ENCODE peak calls at places on chromosomes 11 and 22, in six cellular contexts. F, Q, H, W, C and X are unnamed samples.

GRCh38 chr22:24925586-24926427 is 20.7 kb downstream of the LHFPL7 start:
- DNase-seq in Q (no peak), F (no peak), W (no peak), C (no peak), H (no peak), X (no peak)

GRCh38 chr11:76835928-76836612 is 24.6 kb upstream of the ACER3 start:
- DNase-seq in Q (no peak), F (no peak), W (peak; percentile 83), H (no peak), C (no peak), X (no peak)

GRCh38 chr11:121163658-121164308 is 62.7 kb downstream of the TECTA start:
- DNase-seq in F (no peak), Q (no peak), H (no peak), W (no peak), C (no peak), X (no peak)

GRCh38 chr22:23068096-23068831 is 2.1 kb upstream of the GNAZ start:
- DNase-seq in H (no peak), Q (no peak), W (no peak), F (no peak), C (no peak), X (no peak)

GRCh38 chr22:46851941-46852340 is 89.5 kb downstream of the TBC1D22A start:
- DNase-seq in F (no peak), H (no peak), C (no peak), W (no peak), Q (no peak), X (no peak)

GRCh38 chr22:46100401-46101105 is 49.8 kb upstream of the PPARA start:
- DNase-seq in F (no peak), Q (no peak), W (no peak), H (no peak), C (no peak), X (no peak)

GRCh38 chr11:93735627-93736026 is 5.7 kb downstream of the TAF1D start:
- DNase-seq in W (no peak), C (no peak), Q (no peak), F (no peak), H (no peak), X (no peak)

GRCh38 chr11:15841898-15842297 is 514.4 kb downstream of the SOX6 start:
- DNase-seq in W (no peak), Q (no peak), H (no peak), C (no peak), F (no peak), X (no peak)

GRCh38 chr11:1557904-1558831 is 13.9 kb downstream of the DUSP8 start:
- DNase-seq in C (no peak), H (no peak), W (no peak), Q (peak; percentile 72), F (no peak), X (no peak)

GRCh38 chr22:39290724-39291161 is 28.7 kb downstream of the RPL3 start:
- DNase-seq in Q (peak; percentile 93), W (no peak), F (no peak), H (no peak), C (no peak), X (no peak)

GRCh38 chr11:581342-581741 is 5.1 kb downstream of the PHRF1 start:
- DNase-seq in W (no peak), H (no peak), F (no peak), C (no peak), Q (peak; percentile 78), X (no peak)

GRCh38 chr11:46363455-46363920 is 16.2 kb downstream of the DGKZ start:
- DNase-seq in H (no peak), W (no peak), Q (no peak), F (no peak), C (no peak), X (no peak)

GRCh38 chr11:61800331-61801281 is 7.9 kb downstream of the FEN1 start:
- DNase-seq in C (no peak), W (no peak), Q (no peak), H (no peak), F (no peak), X (no peak)

GRCh38 chr22:46452195-46453005 is 85.0 kb downstream of the CELSR1 start:
- DNase-seq in C (no peak), W (no peak), Q (no peak), H (no peak), F (no peak), X (no peak)

GRCh38 chr11:134346976-134347350 is 15.2 kb downstream of the GLB1L2 start:
- DNase-seq in C (no peak), Q (no peak), W (no peak), F (no peak), H (no peak), X (no peak)

GRCh38 chr22:20579273-20580120 is 72.1 kb downstream of the MED15 start:
- DNase-seq in F (no peak), Q (no peak), H (no peak), C (no peak), W (peak; percentile 52), X (no peak)

GRCh38 chr11:95593101-95593500 is 196.5 kb downstream of the FAM76B start:
- DNase-seq in C (no peak), F (no peak), Q (peak; percentile 50), H (no peak), W (no peak), X (no peak)

GRCh38 chr11:17773674-17774073 is 39.1 kb downstream of the KCNC1 start:
- DNase-seq in H (no peak), Q (no peak), C (no peak), F (no peak), W (no peak), X (no peak)

GRCh38 chr22:39567135-39567946 is 3.2 kb upstream of the CACNA1I start:
- DNase-seq in F (peak; percentile 33), H (peak; percentile 60), C (no peak), Q (no peak), W (no peak), X (no peak)

GRCh38 chr11:105840391-105840790 is 181.6 kb downstream of the MSANTD4 start:
- DNase-seq in W (no peak), H (no peak), C (no peak), F (no peak), Q (no peak), X (no peak)

GRCh38 chr22:48372395-48372794 is 1455.3 kb downstream of the BRD1 start:
- DNase-seq in H (no peak), C (no peak), Q (no peak), F (no peak), W (no peak), X (no peak)

GRCh38 chr11:48210052-48210451 is 6.6 kb upstream of the OR4B1 start:
- DNase-seq in Q (no peak), W (no peak), C (no peak), F (no peak), H (no peak), X (no peak)

GRCh38 chr11:95767498-95767897 is 22.1 kb downstream of the FAM76B start:
- DNase-seq in F (no peak), Q (no peak), H (no peak), C (no peak), W (no peak), X (no peak)

GRCh38 chr22:36368359-36368983 is 19.3 kb downstream of the MYH9 start:
- DNase-seq in F (no peak), C (no peak), H (no peak), W (no peak), Q (no peak), X (no peak)

GRCh38 chr11:80173487-80174136 is 732.8 kb upstream of the TENM4 start:
- DNase-seq in H (no peak), Q (no peak), C (no peak), W (no peak), F (no peak), X (no peak)

GRCh38 chr22:37198290-37199102 is 10.4 kb upstream of the C1QTNF6 start:
- DNase-seq in W (peak; percentile 19), C (peak; percentile 82), H (peak; percentile 84), F (peak; percentile 83), Q (peak; percentile 89), X (peak; percentile 89)

GRCh38 chr11:65425971-65426838 is 3.6 kb downstream of the NEAT1 start:
- DNase-seq in W (no peak), H (no peak), C (no peak), Q (peak; percentile 15), F (no peak), X (peak; percentile 54)